ENCODE peak calls at places on chromosomes 4 and X, in nine cellular contexts. H is occipital lobe; E is stimulated activated CD4-positive, alpha-beta T cell treated with anti-CD3 and anti-CD28 coated beads, Interleukin-1b, Interleukin-23, amount 100 ng/mL, for 24 hours; F is AG04449; B is caudate nucleus; R is stimulated activated CD8-positive, alpha-beta memory T cell treated with anti-CD3 and anti-CD28 coated beads, Interleukin-15, amount 100 ng/mL, for 4 hours; P is B cell; U is effector memory CD4-positive, alpha-beta T cell; N is GDM1. M is an unnamed sample.

GRCh38 chr4:7293703-7294102 is 101.4 kb downstream of the SORCS2 start:
- DNase-seq in H (no peak), E (no peak), F (no peak), B (no peak), R (no peak), P (no peak), U (no peak), N (no peak), M (no peak)

GRCh38 chrX:19839770-19840254 is 47.6 kb downstream of the SH3KBP1 start:
- DNase-seq in H (no peak), E (no peak), F (no peak), B (no peak), R (no peak), P (no peak), U (no peak), N (peak), M (peak)

GRCh38 chr4:145076473-145076855 is 21.5 kb downstream of the ANAPC10 start:
- DNase-seq in H (no peak), E (no peak), F (no peak), B (no peak), R (no peak), P (no peak), U (no peak), N (no peak), M (no peak)

GRCh38 chrX:153780678-153781427 is at the start of gene SRPK3:
- DNase-seq in H (no peak), E (no peak), F (no peak), B (no peak), R (no peak), P (no peak), U (no peak), N (no peak), M (no peak)

GRCh38 chrX:22081475-22082092 is 49.5 kb downstream of the PHEX start:
- DNase-seq in H (no peak), E (peak), F (no peak), B (no peak), R (no peak), P (peak), U (peak), N (peak), M (peak)

GRCh38 chr4:146273204-146273901 is 59.0 kb downstream of the REELD1 start:
- DNase-seq in H (no peak), E (no peak), F (no peak), B (peak), R (no peak), P (no peak), U (no peak), N (no peak), M (no peak)

GRCh38 chr4:156628858-156629257 is 342.7 kb downstream of the PDGFC start:
- DNase-seq in H (no peak), E (no peak), F (no peak), B (no peak), R (no peak), P (no peak), U (no peak), N (no peak), M (no peak)

GRCh38 chr4:139878050-139878449 is 212.4 kb downstream of the MGST2 start:
- DNase-seq in H (no peak), E (no peak), F (no peak), B (no peak), R (no peak), P (no peak), U (no peak), N (no peak), M (no peak)

GRCh38 chr4:186839122-186840037 is 115.7 kb upstream of the FAT1 start:
- DNase-seq in H (no peak), E (no peak), F (no peak), B (no peak), R (no peak), P (no peak), U (no peak), N (no peak), M (no peak)

GRCh38 chrX:55715847-55716246 is 1.7 kb upstream of the RRAGB start:
- DNase-seq in H (no peak), E (no peak), F (no peak), B (no peak), R (no peak), P (no peak), U (no peak), N (no peak), M (no peak)

GRCh38 chr4:156765277-156765676 is 206.3 kb downstream of the PDGFC start:
- DNase-seq in H (no peak), E (no peak), F (no peak), B (no peak), R (no peak), P (no peak), U (no peak), N (no peak), M (no peak)

GRCh38 chr4:36348403-36348938 is 67.1 kb downstream of the DTHD1 start:
- DNase-seq in H (no peak), E (no peak), F (no peak), B (no peak), R (no peak), P (peak), U (no peak), N (no peak), M (no peak)

GRCh38 chr4:44535981-44536380 is 87.4 kb upstream of the KCTD8 start:
- DNase-seq in H (no peak), E (no peak), F (no peak), B (no peak), R (no peak), P (no peak), U (no peak), N (no peak), M (no peak)

GRCh38 chr4:53767503-53767902 is 176.2 kb upstream of the LNX1 start:
- DNase-seq in H (no peak), E (no peak), F (no peak), B (no peak), R (no peak), P (no peak), U (no peak), N (no peak), M (no peak)

GRCh38 chr4:39609454-39609911 is 29.2 kb downstream of the SMIM14 start:
- DNase-seq in H (no peak), E (no peak), F (no peak), B (no peak), R (no peak), P (peak), U (no peak), N (no peak), M (no peak)

GRCh38 chr4:20044936-20045335 is 206.8 kb upstream of the SLIT2 start:
- DNase-seq in H (no peak), E (no peak), F (no peak), B (no peak), R (no peak), P (no peak), U (no peak), N (no peak), M (no peak)

GRCh38 chr4:71184195-71184781 is 154.5 kb upstream of the SLC4A4 start:
- DNase-seq in H (no peak), E (peak), F (no peak), B (peak), R (no peak), P (peak), U (no peak), N (peak), M (peak)

GRCh38 chr4:20075479-20075878 is 176.2 kb upstream of the SLIT2 start:
- DNase-seq in H (no peak), E (no peak), F (no peak), B (no peak), R (no peak), P (no peak), U (no peak), N (no peak), M (no peak)

GRCh38 chr4:25955705-25956104 is 41.7 kb downstream of the SMIM20 start:
- DNase-seq in H (no peak), E (no peak), F (no peak), B (no peak), R (no peak), P (no peak), U (no peak), N (no peak), M (no peak)

GRCh38 chr4:122873752-122874151 is 47.1 kb downstream of the FGF2 start:
- DNase-seq in H (no peak), E (no peak), F (peak), B (no peak), R (no peak), P (no peak), U (no peak), N (no peak), M (no peak)